ENCODE peak calls at places on chromosomes 7 and 10, in five cellular contexts. One of them, this sample, is unnamed.

GRCh38 chr10:97037365-97038361 is 148.1 kb downstream of the SLIT1 start:
- DNase-seq in IMR-90: peak
- DNase-seq in H1: peak
- DNase-seq in H9: peak
- DNase-seq in mesenchymal stem cell: peak
- DNase-seq in this sample: peak

GRCh38 chr7:44625899-44626511 is 19.6 kb downstream of the OGDH start:
- DNase-seq in IMR-90: no peak
- DNase-seq in H1: no peak
- DNase-seq in H9: no peak
- DNase-seq in mesenchymal stem cell: no peak
- DNase-seq in this sample: no peak

GRCh38 chr10:118032564-118032963 is 14.2 kb downstream of the RAB11FIP2 start:
- DNase-seq in IMR-90: no peak
- DNase-seq in H1: no peak
- DNase-seq in H9: no peak
- DNase-seq in mesenchymal stem cell: no peak
- DNase-seq in this sample: no peak

GRCh38 chr7:140512317-140513000 is 33.2 kb upstream of the MKRN1 start:
- DNase-seq in IMR-90: no peak
- DNase-seq in H1: no peak
- DNase-seq in H9: no peak
- DNase-seq in mesenchymal stem cell: peak
- DNase-seq in this sample: no peak

GRCh38 chr10:23368816-23369640 is 24.4 kb upstream of the C10orf67 start:
- DNase-seq in IMR-90: no peak
- DNase-seq in H1: no peak
- DNase-seq in H9: no peak
- DNase-seq in mesenchymal stem cell: peak
- DNase-seq in this sample: no peak

GRCh38 chr7:85510287-85510686 is 323.4 kb upstream of the SEMA3D start:
- DNase-seq in IMR-90: no peak
- DNase-seq in H1: no peak
- DNase-seq in H9: no peak
- DNase-seq in mesenchymal stem cell: peak
- DNase-seq in this sample: no peak

GRCh38 chr10:48439581-48440041 is 133.1 kb downstream of the MAPK8 start:
- DNase-seq in IMR-90: peak
- DNase-seq in H1: no peak
- DNase-seq in H9: peak
- DNase-seq in mesenchymal stem cell: peak
- DNase-seq in this sample: no peak

GRCh38 chr7:82081644-82082224 is 311.9 kb upstream of the HGF start:
- DNase-seq in IMR-90: no peak
- DNase-seq in H1: no peak
- DNase-seq in H9: no peak
- DNase-seq in mesenchymal stem cell: no peak
- DNase-seq in this sample: no peak

GRCh38 chr7:63925626-63926460 is 72.8 kb upstream of the ZNF722 start:
- DNase-seq in IMR-90: no peak
- DNase-seq in H1: no peak
- DNase-seq in H9: no peak
- DNase-seq in mesenchymal stem cell: no peak
- DNase-seq in this sample: no peak

GRCh38 chr10:3484306-3485187 is 300.5 kb downstream of the KLF6 start:
- DNase-seq in IMR-90: peak
- DNase-seq in H1: no peak
- DNase-seq in H9: no peak
- DNase-seq in mesenchymal stem cell: peak
- DNase-seq in this sample: no peak

GRCh38 chr10:46326971-46327370 is 40.2 kb downstream of the ANTXRL start:
- DNase-seq in IMR-90: no peak
- DNase-seq in H1: no peak
- DNase-seq in H9: peak
- DNase-seq in mesenchymal stem cell: no peak
- DNase-seq in this sample: no peak

GRCh38 chr10:7561216-7561893 is 105.4 kb downstream of the ITIH5 start:
- DNase-seq in IMR-90: no peak
- DNase-seq in H1: peak
- DNase-seq in H9: peak
- DNase-seq in mesenchymal stem cell: no peak
- DNase-seq in this sample: no peak

GRCh38 chr7:52168085-52168484 is 851.5 kb upstream of the COBL start:
- DNase-seq in IMR-90: no peak
- DNase-seq in H1: peak
- DNase-seq in H9: peak
- DNase-seq in mesenchymal stem cell: no peak
- DNase-seq in this sample: no peak

GRCh38 chr10:120612756-120613155 is 155.7 kb downstream of the PLPP4 start:
- DNase-seq in IMR-90: no peak
- DNase-seq in H1: no peak
- DNase-seq in H9: no peak
- DNase-seq in mesenchymal stem cell: no peak
- DNase-seq in this sample: no peak

GRCh38 chr10:10803273-10803672 is 214.4 kb upstream of the CELF2 start:
- DNase-seq in IMR-90: no peak
- DNase-seq in H1: no peak
- DNase-seq in H9: no peak
- DNase-seq in mesenchymal stem cell: no peak
- DNase-seq in this sample: no peak

GRCh38 chr10:8053446-8054242 is 844 bp upstream of the GATA3 start:
- DNase-seq in IMR-90: peak
- DNase-seq in H1: peak
- DNase-seq in H9: peak
- DNase-seq in mesenchymal stem cell: peak
- DNase-seq in this sample: peak

GRCh38 chr10:98035599-98035998 is 5.2 kb upstream of the CRTAC1 start:
- DNase-seq in IMR-90: no peak
- DNase-seq in H1: no peak
- DNase-seq in H9: no peak
- DNase-seq in mesenchymal stem cell: no peak
- DNase-seq in this sample: no peak

GRCh38 chr10:76432274-76433012 is 1001.0 kb downstream of the LRMDA start:
- DNase-seq in IMR-90: peak
- DNase-seq in H1: no peak
- DNase-seq in H9: no peak
- DNase-seq in mesenchymal stem cell: peak
- DNase-seq in this sample: no peak

GRCh38 chr7:70303780-70304179 is 705.5 kb downstream of the AUTS2 start:
- DNase-seq in IMR-90: no peak
- DNase-seq in H1: no peak
- DNase-seq in H9: no peak
- DNase-seq in mesenchymal stem cell: no peak
- DNase-seq in this sample: no peak

GRCh38 chr7:20786779-20787651 is at the start of gene SP8:
- DNase-seq in IMR-90: peak
- DNase-seq in H1: peak
- DNase-seq in H9: peak
- DNase-seq in mesenchymal stem cell: peak
- DNase-seq in this sample: peak

GRCh38 chr7:20785211-20786048 is 1.3 kb downstream of the SP8 start:
- DNase-seq in IMR-90: no peak
- DNase-seq in H1: peak
- DNase-seq in H9: peak
- DNase-seq in mesenchymal stem cell: no peak
- DNase-seq in this sample: no peak

GRCh38 chr7:20786049-20786412 is 655 bp downstream of the SP8 start:
- DNase-seq in IMR-90: no peak
- DNase-seq in H1: no peak
- DNase-seq in H9: no peak
- DNase-seq in mesenchymal stem cell: peak
- DNase-seq in this sample: no peak

GRCh38 chr7:20786421-20786778 is 286 bp downstream of the SP8 start:
- DNase-seq in IMR-90: no peak
- DNase-seq in H1: no peak
- DNase-seq in H9: no peak
- DNase-seq in mesenchymal stem cell: no peak
- DNase-seq in this sample: no peak

GRCh38 chr7:20787658-20788057 is 972 bp upstream of the SP8 start:
- DNase-seq in IMR-90: no peak
- DNase-seq in H1: no peak
- DNase-seq in H9: no peak
- DNase-seq in mesenchymal stem cell: no peak
- DNase-seq in this sample: no peak
- H2AFZ ChIP-seq in IMR-90: no peak
- H2AFZ ChIP-seq in H1: no peak
- H2AFZ ChIP-seq in H9: no peak
- H2AFZ ChIP-seq in mesenchymal stem cell: no peak
- H2AFZ ChIP-seq in this sample: peak

GRCh38 chr7:135745702-135746312 is 2.8 kb downstream of the FAM180A start:
- DNase-seq in IMR-90: peak
- DNase-seq in H1: no peak
- DNase-seq in H9: no peak
- DNase-seq in mesenchymal stem cell: peak
- DNase-seq in this sample: no peak
- H4K91ac ChIP-seq in IMR-90: peak
- H4K91ac ChIP-seq in H1: no peak
- H4K91ac ChIP-seq in H9: no peak
- H4K91ac ChIP-seq in mesenchymal stem cell: no peak
- H4K91ac ChIP-seq in this sample: no peak

GRCh38 chr7:49706106-49706505 is 67.3 kb upstream of the VWC2 start:
- DNase-seq in IMR-90: no peak
- DNase-seq in H1: no peak
- DNase-seq in H9: no peak
- DNase-seq in mesenchymal stem cell: no peak
- DNase-seq in this sample: no peak

GRCh38 chr7:49708590-49708989 is 64.8 kb upstream of the VWC2 start:
- DNase-seq in IMR-90: no peak
- DNase-seq in H1: no peak
- DNase-seq in H9: no peak
- DNase-seq in mesenchymal stem cell: no peak
- DNase-seq in this sample: no peak

GRCh38 chr7:49700841-49701240 is 72.6 kb upstream of the VWC2 start:
- DNase-seq in IMR-90: no peak
- DNase-seq in H1: no peak
- DNase-seq in H9: no peak
- DNase-seq in mesenchymal stem cell: no peak
- DNase-seq in this sample: no peak

DNA sequence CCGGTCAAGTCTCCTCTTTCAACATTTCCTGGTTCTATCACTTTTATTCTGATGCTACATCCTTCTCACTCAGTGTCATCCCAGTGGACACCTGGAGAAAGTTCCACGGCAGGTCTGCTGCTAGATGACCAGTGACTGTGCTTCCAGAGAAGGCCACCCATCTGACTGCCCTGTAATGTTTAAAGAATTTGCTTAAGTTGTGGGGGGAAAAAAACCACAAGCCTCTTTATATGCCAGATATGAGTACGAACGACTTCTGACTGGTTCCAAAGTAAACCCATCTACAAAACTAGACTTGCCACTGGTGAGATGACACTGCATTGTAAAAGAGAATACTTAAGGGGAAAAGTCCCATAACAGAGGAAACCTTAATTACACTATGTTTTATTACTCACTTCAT is 69.6 kb upstream of the VWC2 start:
- DNase-seq in IMR-90: no peak
- DNase-seq in H1: no peak
- DNase-seq in H9: no peak
- DNase-seq in mesenchymal stem cell: no peak
- DNase-seq in this sample: no peak
- H2AFZ ChIP-seq in IMR-90: no peak
- H2AFZ ChIP-seq in H1: no peak
- H2AFZ ChIP-seq in H9: no peak
- H2AFZ ChIP-seq in mesenchymal stem cell: no peak
- H2AFZ ChIP-seq in this sample: no peak

DNA sequence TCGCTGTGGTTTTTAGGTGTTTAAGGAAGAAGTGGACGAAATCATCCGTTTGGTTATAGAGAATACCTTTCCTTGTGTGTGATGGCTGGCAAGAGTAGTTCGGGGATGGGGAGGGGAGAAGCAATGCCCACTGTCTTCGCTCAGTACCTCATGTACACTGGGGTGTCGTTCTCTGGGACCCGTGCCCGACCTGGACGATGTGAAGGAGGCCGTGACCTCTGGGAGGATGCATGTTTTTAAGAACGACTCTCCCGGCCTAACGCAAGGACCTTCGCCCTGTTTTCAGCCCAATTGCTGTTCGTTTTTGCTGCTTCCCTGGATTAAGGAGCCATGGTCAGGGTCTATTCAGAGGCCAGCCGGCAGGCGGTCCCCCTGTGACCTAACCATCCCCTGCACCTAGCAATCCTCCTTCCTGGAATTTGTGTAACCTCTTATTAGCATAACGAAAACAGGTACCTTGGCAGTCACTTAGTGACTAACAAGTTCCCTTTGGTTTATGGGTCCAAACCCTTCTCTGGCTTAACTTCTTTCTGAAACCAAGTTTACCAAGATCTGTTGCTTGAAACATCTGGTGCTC is 1.3 kb downstream of the NFE2L3 start:
- DNase-seq in IMR-90: no peak
- DNase-seq in H1: peak
- DNase-seq in H9: peak
- DNase-seq in mesenchymal stem cell: peak
- DNase-seq in this sample: no peak
- H4K91ac ChIP-seq in IMR-90: peak
- H4K91ac ChIP-seq in H1: peak
- H4K91ac ChIP-seq in H9: no peak
- H4K91ac ChIP-seq in mesenchymal stem cell: peak
- H4K91ac ChIP-seq in this sample: no peak

GRCh38 chr10:110852897-110853296 is 18.8 kb upstream of the PDCD4 start:
- DNase-seq in IMR-90: no peak
- DNase-seq in H1: no peak
- DNase-seq in H9: no peak
- DNase-seq in mesenchymal stem cell: no peak
- DNase-seq in this sample: no peak
- H2AFZ ChIP-seq in IMR-90: no peak
- H2AFZ ChIP-seq in H1: no peak
- H2AFZ ChIP-seq in H9: no peak
- H2AFZ ChIP-seq in mesenchymal stem cell: no peak
- H2AFZ ChIP-seq in this sample: no peak

GRCh38 chr7:86116-86515 is 106.3 kb upstream of the FAM20C start:
- DNase-seq in IMR-90: no peak
- DNase-seq in H1: no peak
- DNase-seq in H9: no peak
- DNase-seq in mesenchymal stem cell: no peak
- DNase-seq in this sample: no peak

GRCh38 chr7:87671-88070 is 104.7 kb upstream of the FAM20C start:
- DNase-seq in IMR-90: no peak
- DNase-seq in H1: no peak
- DNase-seq in H9: no peak
- DNase-seq in mesenchymal stem cell: no peak
- DNase-seq in this sample: no peak

GRCh38 chr7:87047-87446 is 105.3 kb upstream of the FAM20C start:
- DNase-seq in IMR-90: no peak
- DNase-seq in H1: peak
- DNase-seq in H9: no peak
- DNase-seq in mesenchymal stem cell: no peak
- DNase-seq in this sample: no peak

GRCh38 chr7:85074-85945 is 107.1 kb upstream of the FAM20C start:
- DNase-seq in IMR-90: peak
- DNase-seq in H1: no peak
- DNase-seq in H9: peak
- DNase-seq in mesenchymal stem cell: no peak
- DNase-seq in this sample: no peak

GRCh38 chr7:86629-87028 is 105.7 kb upstream of the FAM20C start:
- DNase-seq in IMR-90: no peak
- DNase-seq in H1: no peak
- DNase-seq in H9: no peak
- DNase-seq in mesenchymal stem cell: no peak
- DNase-seq in this sample: no peak
- H4K91ac ChIP-seq in IMR-90: peak
- H4K91ac ChIP-seq in H1: no peak
- H4K91ac ChIP-seq in H9: no peak
- H4K91ac ChIP-seq in mesenchymal stem cell: no peak
- H4K91ac ChIP-seq in this sample: no peak